ENCODE peak calls at places on chromosomes 11 and 22, in ten cellular contexts. O is AG04449; T is bronchial epithelial cell; G is NCI-H2029 treated with DMSO at 0.1 percent for 48 hours; U is CD4-positive, alpha-beta T cell; Q is NCI-H526 treated with DMSO at 0.1 percent for 48 hours; V is left ventricle myocardium inferior; E is gastrocnemius medialis; Z is GM06990; I is activated T-helper 1 cell treated with Interleukin-2 at 50 U/mL for 16 hours. S is an unnamed sample.

GRCh38 chr11:128291835-128292234 is 295.5 kb downstream of the ETS1 start:
- DNase-seq in T (no peak), U (peak; percentile 69), G (no peak), I (peak; percentile 26), Q (no peak), E (no peak), V (no peak), O (no peak), Z (no peak), S (no peak)

GRCh38 chr11:20672575-20672974 is 3.2 kb downstream of the NELL1 start:
- DNase-seq in Q (peak; percentile 19), E (no peak), V (no peak), O (no peak), G (no peak), U (no peak), T (peak; percentile 15), Z (no peak), I (no peak), S (no peak)

GRCh38 chr22:24695958-24696511 is 78.5 kb downstream of the PIWIL3 start:
- DNase-seq in V (peak; percentile 46), O (no peak), Q (no peak), I (no peak), U (no peak), G (peak; percentile 10), Z (no peak), T (no peak), E (no peak), S (no peak)

GRCh38 chr11:110613526-110613925 is 98.7 kb downstream of the ARHGAP20 start:
- DNase-seq in O (no peak), Z (no peak), E (no peak), I (no peak), G (no peak), U (no peak), T (no peak), Q (no peak), V (no peak), S (no peak)

GRCh38 chr11:113681711-113682410 is 24.2 kb downstream of the TMPRSS5 start:
- DNase-seq in U (no peak), O (no peak), I (no peak), V (no peak), G (no peak), Q (no peak), T (peak; percentile 19), Z (no peak), E (no peak), S (no peak)

GRCh38 chr22:38167988-38168407 is 13.6 kb downstream of the PLA2G6 start:
- DNase-seq in T (peak; percentile 63), Q (no peak), I (no peak), O (no peak), G (peak; percentile 81), V (peak; percentile 66), Z (no peak), E (peak; percentile 73), U (no peak), S (no peak)

GRCh38 chr11:108847288-108847687 is 182.4 kb downstream of the DDX10 start:
- DNase-seq in U (no peak), T (no peak), V (no peak), E (no peak), O (no peak), Q (no peak), Z (no peak), I (no peak), G (no peak), S (no peak)

GRCh38 chr11:2519879-2520735 is 75.3 kb downstream of the KCNQ1 start:
- DNase-seq in V (peak; percentile 6), Z (no peak), T (no peak), O (no peak), Q (no peak), I (no peak), E (peak; percentile 10), G (no peak), U (no peak), S (peak; percentile 80)

GRCh38 chr22:18109410-18110193 is 1.0 kb upstream of the TUBA8 start:
- DNase-seq in O (no peak), Q (no peak), T (no peak), Z (no peak), E (no peak), U (no peak), I (no peak), V (no peak), G (no peak), S (no peak)

GRCh38 chr11:110471315-110471714 is 41.6 kb downstream of the FDX1 start:
- DNase-seq in Z (no peak), Q (no peak), I (no peak), T (peak; percentile 18), G (no peak), O (no peak), V (no peak), U (no peak), E (no peak), S (no peak)

GRCh38 chr22:20089977-20090729 is 10.1 kb downstream of the DGCR8 start:
- DNase-seq in T (no peak), Q (no peak), I (no peak), U (no peak), E (no peak), G (no peak), V (no peak), Z (no peak), O (no peak), S (no peak)

GRCh38 chr22:43277091-43277490 is 66.1 kb downstream of the SCUBE1 start:
- DNase-seq in T (no peak), O (no peak), Q (no peak), E (no peak), U (no peak), G (no peak), I (no peak), V (no peak), Z (no peak), S (no peak)

S was measured in osteocyte.